ENCODE peak calls at places on chromosome 16, in ten cellular contexts. J, Y, E, I, T, P, L, M, Z and G are unnamed samples.

GRCh38 chr16:86086471-86086870 is 187.5 kb downstream of the IRF8 start:
- DNase-seq in P (no peak), Y (no peak), T (no peak), Z (no peak), E (no peak), L (no peak), I (no peak), J (no peak), M (no peak), G (no peak)

GRCh38 chr16:11181889-11182279 is 74.1 kb downstream of the SOCS1 start:
- DNase-seq in L (no peak), E (no peak), T (peak; percentile 12), M (peak; percentile 62), Y (no peak), P (no peak), I (no peak), J (no peak), Z (no peak), G (no peak)

GRCh38 chr16:81775570-81775969 is 3.5 kb upstream of the PLCG2 start:
- DNase-seq in L (no peak), Y (no peak), E (no peak), P (no peak), I (no peak), T (no peak), Z (no peak), J (no peak), M (no peak), G (no peak)

GRCh38 chr16:56637814-56638750 is at the start of gene MT1A:
- DNase-seq in Z (peak; percentile 52), J (peak; percentile 69), E (peak; percentile 78), M (peak; percentile 85), T (peak; percentile 26), L (peak; percentile 76), Y (peak; percentile 83), I (no peak), P (no peak), G (peak; percentile 85)

GRCh38 chr16:11386054-11386680 is 40.9 kb downstream of the RMI2 start:
- DNase-seq in L (no peak), Y (no peak), Z (no peak), J (no peak), T (no peak), E (no peak), P (no peak), I (no peak), M (no peak), G (peak; percentile 53)

GRCh38 chr16:52561910-52562741 is 15.2 kb upstream of the TOX3 start:
- DNase-seq in T (no peak), Y (no peak), M (no peak), L (no peak), Z (no peak), J (no peak), P (no peak), E (no peak), I (no peak), G (no peak)

GRCh38 chr16:70476272-70477020 is 22.1 kb downstream of the FCSK start:
- DNase-seq in J (no peak), L (peak; percentile 73), T (peak; percentile 81), I (no peak), Z (no peak), Y (no peak), P (no peak), M (no peak), E (no peak), G (no peak)

GRCh38 chr16:73126453-73126853 is 78.5 kb upstream of the ZFHX3 start:
- DNase-seq in M (peak; percentile 85), T (peak; percentile 61), Y (peak; percentile 53), Z (no peak), L (no peak), E (peak; percentile 6), P (no peak), I (no peak), J (no peak), G (peak; percentile 78)

GRCh38 chr16:86549893-86550190 is 5.2 kb downstream of the MTHFSD start:
- DNase-seq in L (no peak), Y (no peak), J (no peak), M (no peak), E (no peak), I (no peak), P (no peak), T (no peak), Z (no peak), G (no peak)

GRCh38 chr16:85586360-85587145 is 26.6 kb upstream of the GSE1 start:
- DNase-seq in P (no peak), T (no peak), I (peak; percentile 62), M (no peak), L (no peak), Y (peak; percentile 37), J (no peak), Z (no peak), E (no peak), G (no peak)

GRCh38 chr16:30351586-30352419 is 3.3 kb downstream of the CD2BP2 start:
- DNase-seq in T (peak; percentile 89), L (no peak), I (peak; percentile 81), M (peak; percentile 92), E (peak; percentile 81), Y (peak; percentile 76), Z (peak; percentile 70), J (no peak), P (peak; percentile 36), G (peak; percentile 93)

GRCh38 chr16:814974-815373 is 14.4 kb upstream of the GNG13 start:
- DNase-seq in T (peak; percentile 61), M (no peak), J (no peak), Y (no peak), Z (no peak), P (no peak), I (no peak), L (no peak), E (no peak), G (no peak)

GRCh38 chr16:817001-817906 is 16.7 kb upstream of the GNG13 start:
- DNase-seq in Y (no peak), P (no peak), M (no peak), J (no peak), L (no peak), Z (no peak), E (no peak), T (no peak), I (no peak), G (no peak)

GRCh38 chr16:813916-814412 is 13.4 kb upstream of the GNG13 start:
- DNase-seq in T (no peak), E (no peak), M (no peak), Y (no peak), J (no peak), I (no peak), P (no peak), Z (no peak), L (no peak), G (no peak)

GRCh38 chr16:815861-816260 is 15.3 kb upstream of the GNG13 start:
- DNase-seq in J (no peak), Z (no peak), Y (no peak), I (no peak), E (no peak), P (no peak), M (no peak), L (no peak), T (no peak), G (no peak)

DNA sequence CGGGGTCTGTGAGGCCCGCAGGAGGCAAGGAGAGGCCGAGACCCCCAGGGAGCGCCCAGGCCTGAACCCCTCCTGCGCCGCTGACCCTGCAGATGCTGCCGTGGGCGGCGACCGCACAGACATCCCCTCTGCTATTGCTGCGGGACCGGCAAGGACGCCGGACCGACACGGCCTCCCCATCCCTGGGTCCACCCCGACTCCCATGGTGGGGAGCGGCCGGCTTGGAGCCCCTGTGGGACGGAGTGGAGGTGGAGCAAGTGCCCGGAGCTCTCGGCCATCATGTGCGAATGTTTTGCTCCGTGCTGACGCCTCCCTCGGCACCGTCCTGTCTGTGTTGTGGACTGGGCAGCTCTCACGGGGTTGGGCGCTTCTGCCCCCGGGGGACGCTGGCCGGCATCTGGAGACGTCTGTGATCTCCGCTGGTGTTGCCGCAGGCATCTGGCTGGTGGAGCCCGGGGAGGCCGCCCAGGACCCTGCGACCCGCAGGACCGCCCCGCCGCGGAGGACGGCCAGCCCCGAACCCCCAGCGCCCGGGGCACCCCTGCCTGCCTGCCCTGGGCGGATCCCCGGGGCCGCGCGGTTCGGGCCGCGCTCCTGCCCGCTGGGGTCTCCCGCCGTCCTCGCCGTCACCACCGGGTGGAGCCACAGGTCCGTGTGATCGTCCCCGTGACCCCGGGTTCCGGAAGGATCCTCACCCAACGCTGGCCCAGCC is 12.8 kb upstream of the GNG13 start:
- DNase-seq in P (peak; percentile 44), L (peak; percentile 40), M (no peak), J (peak; percentile 77), E (no peak), Y (peak; percentile 46), I (no peak), Z (no peak), T (no peak), G (no peak)
- TF ChIP-seq CTCF in P (peak; percentile 75), L (peak; percentile 26), M (peak; percentile 78), J (peak; percentile 48), E (peak; percentile 50), Y (peak; percentile 77), I (peak; percentile 61), Z (no peak), T (peak; percentile 13), G (peak; percentile 20)

GRCh38 chr16:58859958-58860669 is 126.0 kb upstream of the GOT2 start:
- DNase-seq in T (no peak), Y (no peak), E (no peak), I (no peak), Z (no peak), J (peak; percentile 57), M (no peak), L (no peak), P (no peak), G (no peak)
- H3K9me3 ChIP-seq in T (no peaks in the 10 kb centered on the region), Y (peaks cover 4% of the 10 kb centered on the region), E (no peaks in the 10 kb centered on the region), I (no peaks in the 10 kb centered on the region), Z (no peaks in the 10 kb centered on the region), J (no peaks in the 10 kb centered on the region), M (no peaks in the 10 kb centered on the region), L (no peaks in the 10 kb centered on the region), P (no peaks in the 10 kb centered on the region), G (no peaks in the 10 kb centered on the region)

GRCh38 chr16:28052274-28053128 is 11.0 kb downstream of the GSG1L start:
- DNase-seq in Y (no peak), E (no peak), M (no peak), T (no peak), I (no peak), P (no peak), J (no peak), L (no peak), Z (no peak), G (no peak)
- H3K4me1 ChIP-seq in Y (no peaks in the 10 kb centered on the region), E (no peaks in the 10 kb centered on the region), M (no peaks in the 10 kb centered on the region), T (no peaks in the 10 kb centered on the region), I (no peaks in the 10 kb centered on the region), P (no peaks in the 10 kb centered on the region), J (no peaks in the 10 kb centered on the region), L (no peaks in the 10 kb centered on the region), Z (no peaks in the 10 kb centered on the region), G (no peaks in the 10 kb centered on the region)

DNA sequence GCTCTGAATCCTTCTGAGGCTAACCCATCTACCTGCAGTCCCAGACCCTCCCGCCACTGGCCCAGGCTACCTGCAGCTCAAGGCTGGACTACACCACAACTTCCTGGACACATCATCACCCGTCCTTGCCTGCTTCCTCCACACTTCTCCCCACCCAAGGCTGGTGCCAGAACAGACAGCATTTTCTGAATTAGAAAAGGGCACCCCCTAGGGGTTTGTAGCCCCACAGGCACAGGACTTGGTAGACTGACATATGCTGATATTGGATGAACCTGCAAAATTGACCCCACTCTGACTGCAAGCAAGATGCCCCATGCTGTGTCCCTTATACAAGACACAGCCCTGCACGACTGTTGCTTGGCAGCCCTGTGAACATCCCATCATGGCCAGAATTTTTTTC is 271.5 kb upstream of the C16orf82 start:
- DNase-seq in Y (no peak), J (peak; percentile 7), M (no peak), I (no peak), Z (no peak), T (no peak), E (no peak), P (peak; percentile 87), L (no peak), G (no peak)
- TF ChIP-seq CTCF in Y (peak; percentile 46), J (no peak), M (peak; percentile 30), I (no peak), Z (no peak), T (no peak), E (peak; percentile 38), P (peak; percentile 87), L (no peak), G (no peak)